ENCODE peak calls at places on chromosomes 3 and 15, in five cellular contexts. D, F, Z, O and Y are unnamed samples.

GRCh38 chr3:52055537-52056351 is 627 bp downstream of the DUSP7 start:
- DNase-seq in D (peak), F (peak), Z (peak), O (peak), Y (peak)

GRCh38 chr15:90860942-90861675 is 7.3 kb upstream of the FURIN start:
- DNase-seq in D (no peak), F (peak), Z (no peak), O (peak), Y (no peak)

GRCh38 chr15:52083603-52084002 is 29.0 kb downstream of the BCL2L10 start:
- DNase-seq in D (no peak), F (no peak), Z (no peak), O (no peak), Y (no peak)

GRCh38 chr3:106631378-106632083 is 745.7 kb upstream of the CCDC54 start:
- DNase-seq in D (no peak), F (peak), Z (no peak), O (no peak), Y (peak)

GRCh38 chr3:58529516-58530353 is 7.3 kb downstream of the ACOX2 start:
- DNase-seq in D (no peak), F (no peak), Z (peak), O (peak), Y (peak)

GRCh38 chr3:144129536-144130214 is 158.1 kb downstream of the DIPK2A start:
- DNase-seq in D (no peak), F (no peak), Z (no peak), O (no peak), Y (no peak)

GRCh38 chr3:41144631-41145030 is 54.7 kb upstream of the CTNNB1 start:
- DNase-seq in D (no peak), F (no peak), Z (no peak), O (no peak), Y (no peak)

GRCh38 chr3:126542340-126543241 is 16.1 kb downstream of the C3orf22 start:
- DNase-seq in D (peak), F (no peak), Z (no peak), O (no peak), Y (no peak)

GRCh38 chr3:173411288-173412064 is 13.9 kb downstream of the NLGN1 start:
- DNase-seq in D (no peak), F (peak), Z (peak), O (peak), Y (peak)

GRCh38 chr3:138361193-138361525 is 12.8 kb downstream of the MRAS start:
- DNase-seq in D (no peak), F (no peak), Z (no peak), O (no peak), Y (no peak)

GRCh38 chr3:73637042-73637441 is 12.3 kb upstream of the PDZRN3 start:
- DNase-seq in D (no peak), F (no peak), Z (peak), O (no peak), Y (peak)

GRCh38 chr3:66472313-66473134 is 28.3 kb downstream of the LRIG1 start:
- DNase-seq in D (peak), F (peak), Z (peak), O (peak), Y (peak)

GRCh38 chr3:66348696-66349095 is 127.9 kb downstream of the SLC25A26 start:
- DNase-seq in D (no peak), F (no peak), Z (no peak), O (no peak), Y (no peak)

GRCh38 chr15:65827065-65827464 is 35.0 kb upstream of the DENND4A start:
- DNase-seq in D (peak), F (no peak), Z (no peak), O (no peak), Y (no peak)

GRCh38 chr3:100605358-100605757 is 4.0 kb upstream of the ADGRG7 start:
- DNase-seq in D (no peak), F (no peak), Z (no peak), O (no peak), Y (no peak)

GRCh38 chr3:177358085-177358967 is 161.0 kb upstream of the TBL1XR1 start:
- DNase-seq in D (peak), F (peak), Z (peak), O (peak), Y (peak)

GRCh38 chr15:73518876-73519594 is 76.1 kb downstream of the REC114 start:
- DNase-seq in D (no peak), F (no peak), Z (no peak), O (no peak), Y (no peak)

GRCh38 chr3:194472290-194472920 is 14.4 kb downstream of the ATP13A3 start:
- DNase-seq in D (no peak), F (peak), Z (peak), O (peak), Y (peak)

GRCh38 chr15:50275908-50276307 is 10.4 kb upstream of the HDC start:
- DNase-seq in D (no peak), F (no peak), Z (no peak), O (no peak), Y (no peak)

GRCh38 chr3:77147836-77148578 is 108.1 kb downstream of the ROBO2 start:
- DNase-seq in D (peak), F (peak), Z (no peak), O (no peak), Y (no peak)

GRCh38 chr15:95485367-95485766 is 845.1 kb upstream of the NR2F2 start:
- DNase-seq in D (no peak), F (peak), Z (no peak), O (no peak), Y (no peak)

GRCh38 chr3:27220166-27220565 is 149.0 kb downstream of the NEK10 start:
- DNase-seq in D (no peak), F (peak), Z (peak), O (no peak), Y (peak)

GRCh38 chr3:122957707-122958210 is 69.8 kb downstream of the SEMA5B start:
- DNase-seq in D (no peak), F (peak), Z (peak), O (no peak), Y (peak)

GRCh38 chr3:56185827-56186226 is 282.4 kb downstream of the ERC2 start:
- DNase-seq in D (no peak), F (no peak), Z (no peak), O (no peak), Y (no peak)

GRCh38 chr3:50028336-50028735 is 60.4 kb upstream of the RBM5 start:
- DNase-seq in D (no peak), F (peak), Z (peak), O (no peak), Y (peak)

GRCh38 chr3:12984023-12984823 is 89.0 kb downstream of the IQSEC1 start:
- DNase-seq in D (peak), F (no peak), Z (peak), O (peak), Y (peak)

GRCh38 chr3:46714728-46715506 is 2.8 kb downstream of the PRSS50 start:
- DNase-seq in D (no peak), F (no peak), Z (no peak), O (no peak), Y (no peak)

GRCh38 chr15:95883064-95883463 is 447.4 kb upstream of the NR2F2 start:
- DNase-seq in D (no peak), F (no peak), Z (no peak), O (no peak), Y (no peak)

GRCh38 chr3:195455789-195456188 is 13.0 kb upstream of the ACAP2 start:
- DNase-seq in D (no peak), F (no peak), Z (no peak), O (no peak), Y (no peak)

GRCh38 chr15:23734856-23735255 is 47.8 kb upstream of the NDN start:
- DNase-seq in D (no peak), F (no peak), Z (no peak), O (no peak), Y (no peak)

GRCh38 chr15:89034305-89034704 is 54.0 kb upstream of the ABHD2 start:
- DNase-seq in D (no peak), F (no peak), Z (peak), O (peak), Y (peak)
- TF ChIP-seq CTCF in D (no peak), F (peak), Z (peak), O (peak), Y (peak)

GRCh38 chr15:59143281-59143680 is 38.3 kb downstream of the CCNB2 start:
- DNase-seq in D (no peak), F (no peak), Z (no peak), O (no peak), Y (no peak)

GRCh38 chr15:59140422-59141226 is 35.7 kb downstream of the CCNB2 start:
- DNase-seq in D (no peak), F (peak), Z (no peak), O (no peak), Y (no peak)

GRCh38 chr15:59137566-59137965 is 32.6 kb downstream of the CCNB2 start:
- DNase-seq in D (no peak), F (no peak), Z (no peak), O (no peak), Y (no peak)

GRCh38 chr15:59133921-59134427 is 29.0 kb downstream of the CCNB2 start:
- DNase-seq in D (no peak), F (no peak), Z (no peak), O (no peak), Y (no peak)

GRCh38 chr15:59138243-59138642 is 33.3 kb downstream of the CCNB2 start:
- DNase-seq in D (peak), F (no peak), Z (peak), O (peak), Y (peak)
- TF ChIP-seq CTCF in D (peak), F (peak), Z (peak), O (peak), Y (peak)

GRCh38 chr3:116413319-116413718 is 32.0 kb downstream of the LSAMP start:
- DNase-seq in D (no peak), F (no peak), Z (no peak), O (no peak), Y (no peak)
- TF ChIP-seq CTCF in D (no peak), F (no peak), Z (peak), O (no peak), Y (peak)

GRCh38 chr15:98382139-98382538 is 266.2 kb upstream of the IGF1R start:
- DNase-seq in D (no peak), F (no peak), Z (no peak), O (peak), Y (no peak)
- TF ChIP-seq CTCF in D (no peak), F (no peak), Z (no peak), O (no peak), Y (no peak)

GRCh38 chr3:61875073-61875472 is 313.7 kb downstream of the PTPRG start:
- DNase-seq in D (no peak), F (peak), Z (no peak), O (no peak), Y (peak)

GRCh38 chr3:61875488-61875887 is 314.1 kb downstream of the PTPRG start:
- DNase-seq in D (no peak), F (no peak), Z (no peak), O (no peak), Y (no peak)

GRCh38 chr3:61875976-61876671 is 314.8 kb downstream of the PTPRG start:
- DNase-seq in D (no peak), F (no peak), Z (no peak), O (no peak), Y (no peak)

GRCh38 chr3:61876797-61877196 is 315.4 kb downstream of the PTPRG start:
- DNase-seq in D (no peak), F (peak), Z (peak), O (no peak), Y (peak)

DNA sequence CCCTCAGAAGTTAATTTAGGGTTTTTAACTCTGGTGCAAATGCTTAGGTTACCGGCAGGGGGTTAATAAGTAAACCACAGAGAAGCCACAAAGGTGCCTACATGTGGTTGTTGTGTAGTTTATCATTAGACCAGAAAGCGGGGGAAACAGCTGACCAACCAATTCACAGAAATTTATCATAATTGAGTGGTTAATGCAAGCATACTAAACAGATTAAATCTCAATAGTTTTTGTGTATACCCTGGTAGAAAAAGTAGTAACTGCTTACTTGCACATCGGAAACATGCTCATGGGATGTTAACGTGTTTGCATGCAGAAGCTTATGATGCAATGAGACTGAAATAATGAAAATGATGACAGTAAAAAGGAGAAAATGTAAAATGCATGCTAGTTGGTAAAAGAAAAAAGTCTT is 316.0 kb downstream of the PTPRG start:
- DNase-seq in D (no peak), F (peak), Z (no peak), O (no peak), Y (peak)
- TF ChIP-seq CTCF in D (no peak), F (peak), Z (peak), O (no peak), Y (peak)

GRCh38 chr3:44554626-44555592 is at the start of gene ZKSCAN7:
- DNase-seq in D (peak), F (peak), Z (peak), O (no peak), Y (peak)
- TF ChIP-seq CTCF in D (no peak), F (no peak), Z (no peak), O (no peak), Y (peak)

GRCh38 chr3:186875708-186876107 is 33.2 kb downstream of the ADIPOQ start:
- DNase-seq in D (no peak), F (no peak), Z (no peak), O (no peak), Y (no peak)
- TF ChIP-seq CTCF in D (no peak), F (no peak), Z (no peak), O (no peak), Y (no peak)

GRCh38 chr3:87148020-87148419 is 79.1 kb upstream of the CHMP2B start:
- DNase-seq in D (no peak), F (no peak), Z (no peak), O (no peak), Y (no peak)

GRCh38 chr3:87147562-87147961 is 79.5 kb upstream of the CHMP2B start:
- DNase-seq in D (no peak), F (no peak), Z (no peak), O (no peak), Y (no peak)

DNA sequence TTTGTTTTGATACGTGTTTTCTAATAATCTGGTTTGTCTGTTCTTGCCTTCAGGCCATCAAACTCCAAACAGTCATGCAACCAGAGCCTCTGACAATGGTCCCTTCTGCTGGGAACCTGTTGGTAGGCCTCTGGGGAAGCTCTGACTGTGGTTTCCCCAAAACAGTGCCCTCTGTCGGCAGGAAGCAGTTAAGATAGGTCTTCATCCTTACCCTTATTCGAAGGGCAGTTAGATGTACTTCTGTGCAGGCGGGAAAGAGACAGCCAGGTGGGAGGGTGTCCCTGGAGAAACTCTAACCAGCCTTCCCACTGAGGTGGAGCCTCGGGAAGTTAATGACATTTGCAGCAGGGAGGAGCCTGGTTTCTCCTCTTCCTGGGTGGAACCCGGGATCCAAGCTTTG is 81.6 kb upstream of the CHMP2B start:
- DNase-seq in D (no peak), F (no peak), Z (peak), O (peak), Y (peak)
- TF ChIP-seq CTCF in D (no peak), F (no peak), Z (peak), O (no peak), Y (peak)